ENCODE peak calls at places on chromosomes 1 and 21, in six cellular contexts. X is Kasumi-1, L is KBM-7, E is skeletal muscle cell, C is germinal center, K is GM04503. H is an unnamed sample.

GRCh38 chr1:206430031-206430983 is 40.0 kb upstream of the IKBKE start:
- DNase-seq in X (no peak), L (no peak), E (peak), C (no peak), K (peak), H (no peak)

GRCh38 chr1:38958967-38959366 is 17.3 kb upstream of the RHBDL2 start:
- DNase-seq in X (no peak), L (no peak), E (no peak), C (no peak), K (no peak), H (no peak)

GRCh38 chr1:203769505-203770343 is 4.7 kb downstream of the LAX1 start:
- DNase-seq in X (peak), L (peak), E (peak), C (no peak), K (peak), H (peak)

GRCh38 chr1:211529453-211529852 is 37.5 kb upstream of the RD3 start:
- DNase-seq in X (no peak), L (no peak), E (no peak), C (no peak), K (no peak), H (no peak)

GRCh38 chr1:89635825-89636815 is 3.2 kb downstream of the LRRC8C start:
- DNase-seq in X (no peak), L (no peak), E (peak), C (no peak), K (no peak), H (no peak)

GRCh38 chr1:27868932-27869718 is 3.2 kb upstream of the THEMIS2 start:
- DNase-seq in X (peak), L (peak), E (no peak), C (peak), K (no peak), H (no peak)

GRCh38 chr1:108082741-108083562 is 117.2 kb downstream of the SLC25A24 start:
- DNase-seq in X (peak), L (peak), E (no peak), C (no peak), K (no peak), H (no peak)

GRCh38 chr21:33029975-33030461 is 4.3 kb downstream of the OLIG2 start:
- DNase-seq in X (no peak), L (no peak), E (no peak), C (no peak), K (no peak), H (peak)

GRCh38 chr1:93490357-93490756 is 42.4 kb downstream of the FNBP1L start:
- DNase-seq in X (peak), L (peak), E (no peak), C (no peak), K (no peak), H (no peak)

GRCh38 chr1:59645893-59646292 is 168.9 kb upstream of the HOOK1 start:
- DNase-seq in X (no peak), L (no peak), E (no peak), C (no peak), K (peak), H (no peak)

GRCh38 chr1:86231076-86231475 is 74.5 kb upstream of the COL24A1 start:
- DNase-seq in X (peak), L (peak), E (no peak), C (no peak), K (no peak), H (no peak)

GRCh38 chr1:66681686-66682085 is 70.6 kb upstream of the DYNLT5 start:
- DNase-seq in X (no peak), L (no peak), E (no peak), C (no peak), K (no peak), H (no peak)

GRCh38 chr1:115413621-115414020 is 75.6 kb upstream of the NGF start:
- DNase-seq in X (no peak), L (no peak), E (no peak), C (no peak), K (no peak), H (no peak)

GRCh38 chr1:242239394-242239793 is 240.5 kb upstream of the MAP1LC3C start:
- DNase-seq in X (no peak), L (no peak), E (no peak), C (no peak), K (no peak), H (no peak)

GRCh38 chr1:72830606-72831390 is 548.5 kb upstream of the NEGR1 start:
- DNase-seq in X (no peak), L (no peak), E (no peak), C (no peak), K (no peak), H (no peak)

GRCh38 chr1:93346472-93346991 is 825 bp downstream of the DR1 start:
- DNase-seq in X (peak), L (peak), E (no peak), C (peak), K (no peak), H (peak)

GRCh38 chr21:25573409-25574206 is 33.7 kb downstream of the MRPL39 start:
- DNase-seq in X (peak), L (peak), E (peak), C (no peak), K (peak), H (no peak)

GRCh38 chr1:95435611-95436010 is 201.6 kb downstream of the RWDD3 start:
- DNase-seq in X (no peak), L (no peak), E (no peak), C (no peak), K (no peak), H (no peak)

GRCh38 chr1:167206166-167206835 is 14.4 kb upstream of the POU2F1 start:
- DNase-seq in X (no peak), L (no peak), E (no peak), C (no peak), K (no peak), H (no peak)

GRCh38 chr1:8662380-8663072 is 154.9 kb downstream of the RERE start:
- DNase-seq in X (no peak), L (no peak), E (no peak), C (no peak), K (no peak), H (no peak)

GRCh38 chr1:113219377-113219776 is 146.4 kb downstream of the LRIG2 start:
- DNase-seq in X (no peak), L (no peak), E (no peak), C (no peak), K (no peak), H (no peak)

GRCh38 chr21:23955130-23955873 is 1652.0 kb downstream of the MRPL39 start:
- DNase-seq in X (peak), L (peak), E (no peak), C (no peak), K (no peak), H (no peak)

GRCh38 chr1:27058976-27059688 is 46.5 kb upstream of the TENT5B start:
- DNase-seq in X (no peak), L (no peak), E (no peak), C (no peak), K (no peak), H (no peak)

GRCh38 chr1:219812086-219812485 is 116.3 kb downstream of the SLC30A10 start:
- DNase-seq in X (no peak), L (no peak), E (no peak), C (no peak), K (no peak), H (no peak)

GRCh38 chr1:54982739-54983138 is 2.3 kb downstream of the TMEM61 start:
- DNase-seq in X (no peak), L (no peak), E (no peak), C (no peak), K (no peak), H (no peak)

GRCh38 chr1:179034720-179035119 is 9.0 kb downstream of the FAM20B start:
- DNase-seq in X (no peak), L (no peak), E (no peak), C (peak), K (no peak), H (no peak)

GRCh38 chr21:35075546-35075945 is 26.4 kb upstream of the RUNX1 start:
- DNase-seq in X (no peak), L (peak), E (peak), C (no peak), K (peak), H (peak)

GRCh38 chr1:41359211-41360073 is 1.8 kb upstream of the FOXO6 start:
- DNase-seq in X (no peak), L (no peak), E (peak), C (no peak), K (peak), H (no peak)

GRCh38 chr1:42941640-42942330 is 16.9 kb downstream of the SLC2A1 start:
- DNase-seq in X (no peak), L (no peak), E (peak), C (no peak), K (peak), H (peak)

GRCh38 chr1:107991371-107992066 is 26.5 kb upstream of the VAV3 start:
- DNase-seq in X (no peak), L (no peak), E (peak), C (no peak), K (peak), H (no peak)

GRCh38 chr1:203325004-203325417 is 19.7 kb downstream of the BTG2 start:
- DNase-seq in X (no peak), L (no peak), E (no peak), C (peak), K (no peak), H (no peak)

GRCh38 chr21:32463367-32463766 is 50.9 kb downstream of the EVA1C start:
- DNase-seq in X (no peak), L (no peak), E (no peak), C (no peak), K (peak), H (no peak)

GRCh38 chr1:50208296-50208695 is 99.6 kb downstream of the ELAVL4 start:
- DNase-seq in X (no peak), L (no peak), E (no peak), C (no peak), K (no peak), H (no peak)

GRCh38 chr1:31760422-31760900 is 3.7 kb downstream of the ADGRB2 start:
- DNase-seq in X (no peak), L (no peak), E (no peak), C (no peak), K (no peak), H (no peak)